ENCODE peak calls at places on chromosome 10, in ten cellular contexts. R is CD4-positive, CD25-positive, alpha-beta regulatory T cell; W is central memory CD8-positive, alpha-beta T cell; D is activated naive CD8-positive, alpha-beta T cell treated with anti-CD3 and anti-CD28 coated beads, Interleukin-2, amount 10 ng/mL, durations not matched to agents 7 days and 5 days; S is sciatic nerve; C is natural killer cell; T is Panc1; Y is HepG2; Q is heart left ventricle; H is A549. Z is an unnamed sample.

GRCh38 chr10:3397231-3397630 is 224.6 kb upstream of the PITRM1 start:
- ATAC-seq in R (no peak), W (no peak), D (no peak), S (no peak), C (no peak), T (peak; percentile 70), Y (no peak), Q (no peak), H (peak; percentile 63), Z (no peak)

GRCh38 chr10:11328264-11329054 is 283.0 kb downstream of the USP6NL start:
- ATAC-seq in R (no peak), W (no peak), D (no peak), S (peak; percentile 49), C (no peak), T (no peak), Y (no peak), Q (peak; percentile 68), H (no peak), Z (peak; percentile 97)

GRCh38 chr10:48536916-48537890 is 67.7 kb downstream of the ARHGAP22 start:
- ATAC-seq in R (no peak), W (no peak), D (no peak), S (no peak), C (no peak), T (no peak), Y (no peak), Q (no peak), H (no peak), Z (no peak)

GRCh38 chr10:50275650-50276235 is 24.4 kb upstream of the ASAH2 start:
- ATAC-seq in R (no peak), W (no peak), D (peak; percentile 33), S (no peak), C (no peak), T (peak; percentile 87), Y (peak; percentile 81), Q (peak; percentile 52), H (peak; percentile 74), Z (no peak)

GRCh38 chr10:63670291-63670898 is 149.2 kb downstream of the REEP3 start:
- ATAC-seq in R (no peak), W (no peak), D (no peak), S (peak; percentile 32), C (no peak), T (no peak), Y (no peak), Q (peak; percentile 87), H (no peak), Z (no peak)

GRCh38 chr10:75662715-75663114 is 231.3 kb downstream of the LRMDA start:
- ATAC-seq in R (no peak), W (no peak), D (no peak), S (peak; percentile 97), C (no peak), T (no peak), Y (no peak), Q (peak; percentile 86), H (no peak), Z (no peak)

GRCh38 chr10:6647811-6648526 is 67.9 kb upstream of the PRKCQ start:
- ATAC-seq in R (peak; percentile 93), W (peak; percentile 72), D (peak; percentile 89), S (no peak), C (peak; percentile 88), T (peak; percentile 45), Y (peak; percentile 98), Q (peak; percentile 29), H (peak; percentile 76), Z (peak; percentile 46)

GRCh38 chr10:59281861-59282260 is 80.5 kb downstream of the FAM13C start:
- ATAC-seq in R (no peak), W (no peak), D (no peak), S (no peak), C (no peak), T (no peak), Y (no peak), Q (no peak), H (no peak), Z (no peak)

GRCh38 chr10:69721690-69722310 is 79.9 kb upstream of the COL13A1 start:
- ATAC-seq in R (no peak), W (no peak), D (no peak), S (peak; percentile 20), C (no peak), T (no peak), Y (no peak), Q (peak; percentile 93), H (no peak), Z (no peak)

GRCh38 chr10:11157292-11158052 is 139.8 kb downstream of the CELF2 start:
- ATAC-seq in R (no peak), W (no peak), D (peak; percentile 47), S (no peak), C (no peak), T (no peak), Y (no peak), Q (no peak), H (no peak), Z (no peak)

GRCh38 chr10:59434463-59435326 is 72.3 kb upstream of the FAM13C start:
- ATAC-seq in R (no peak), W (no peak), D (no peak), S (no peak), C (no peak), T (no peak), Y (no peak), Q (no peak), H (no peak), Z (no peak)

GRCh38 chr10:71383972-71384687 is 12.6 kb upstream of the CDH23 start:
- ATAC-seq in R (peak; percentile 50), W (peak; percentile 79), D (peak; percentile 83), S (peak; percentile 89), C (peak; percentile 89), T (peak; percentile 96), Y (peak; percentile 98), Q (peak; percentile 88), H (peak; percentile 91), Z (peak; percentile 80)

GRCh38 chr10:119025776-119026175 is 3.7 kb upstream of the NANOS1 start:
- ATAC-seq in R (no peak), W (no peak), D (no peak), S (no peak), C (no peak), T (no peak), Y (no peak), Q (peak; percentile 61), H (no peak), Z (no peak)

GRCh38 chr10:86086418-86086817 is 280.2 kb downstream of the GRID1 start:
- ATAC-seq in R (no peak), W (no peak), D (no peak), S (no peak), C (no peak), T (no peak), Y (no peak), Q (no peak), H (no peak), Z (no peak)

GRCh38 chr10:11522821-11523245 is 88.6 kb downstream of the USP6NL start:
- ATAC-seq in R (no peak), W (no peak), D (no peak), S (peak; percentile 70), C (no peak), T (no peak), Y (peak; percentile 96), Q (peak; percentile 79), H (no peak), Z (peak; percentile 62)